ENCODE peak calls at places on chromosome 2, in five cellular contexts. One of them, this sample, is unnamed.

GRCh38 chr2:69149631-69150215 is 136.7 kb downstream of the ANTXR1 start:
- DNase-seq in CD8-positive, alpha-beta memory T cell: no peak
- DNase-seq in amniotic stem cell: no peak
- DNase-seq in GM18507: no peak
- DNase-seq in Calu3: no peak
- DNase-seq in this sample: no peak

GRCh38 chr2:212626371-212626918 is 87.8 kb upstream of the ERBB4 start:
- DNase-seq in CD8-positive, alpha-beta memory T cell: no peak
- DNase-seq in amniotic stem cell: no peak
- DNase-seq in GM18507: no peak
- DNase-seq in Calu3: no peak
- DNase-seq in this sample: no peak

GRCh38 chr2:106144621-106145331 is 49.3 kb downstream of the UXS1 start:
- DNase-seq in CD8-positive, alpha-beta memory T cell: peak
- DNase-seq in amniotic stem cell: no peak
- DNase-seq in GM18507: no peak
- DNase-seq in Calu3: no peak
- DNase-seq in this sample: no peak

GRCh38 chr2:22290293-22290692 is 1094.7 kb upstream of the KLHL29 start:
- DNase-seq in CD8-positive, alpha-beta memory T cell: no peak
- DNase-seq in amniotic stem cell: no peak
- DNase-seq in GM18507: no peak
- DNase-seq in Calu3: no peak
- DNase-seq in this sample: no peak

GRCh38 chr2:189217041-189217440 is 37.5 kb upstream of the COL5A2 start:
- DNase-seq in CD8-positive, alpha-beta memory T cell: no peak
- DNase-seq in amniotic stem cell: no peak
- DNase-seq in GM18507: no peak
- DNase-seq in Calu3: no peak
- DNase-seq in this sample: no peak

GRCh38 chr2:230069418-230069817 is 694 bp upstream of the SLC16A14 start:
- DNase-seq in CD8-positive, alpha-beta memory T cell: no peak
- DNase-seq in amniotic stem cell: no peak
- DNase-seq in GM18507: no peak
- DNase-seq in Calu3: no peak
- DNase-seq in this sample: no peak

GRCh38 chr2:231894566-231895380 is 31.4 kb downstream of the NPPC start:
- DNase-seq in CD8-positive, alpha-beta memory T cell: no peak
- DNase-seq in amniotic stem cell: no peak
- DNase-seq in GM18507: no peak
- DNase-seq in Calu3: no peak
- DNase-seq in this sample: no peak

GRCh38 chr2:14773696-14774095 is 141.2 kb downstream of the LRATD1 start:
- DNase-seq in CD8-positive, alpha-beta memory T cell: no peak
- DNase-seq in amniotic stem cell: no peak
- DNase-seq in GM18507: no peak
- DNase-seq in Calu3: no peak
- DNase-seq in this sample: no peak

GRCh38 chr2:242004223-242004901 is 134.8 kb downstream of the RTP5 start:
- DNase-seq in CD8-positive, alpha-beta memory T cell: no peak
- DNase-seq in amniotic stem cell: no peak
- DNase-seq in GM18507: no peak
- DNase-seq in Calu3: no peak
- DNase-seq in this sample: no peak

GRCh38 chr2:54626131-54626530 is 97.3 kb upstream of the EML6 start:
- DNase-seq in CD8-positive, alpha-beta memory T cell: no peak
- DNase-seq in amniotic stem cell: no peak
- DNase-seq in GM18507: no peak
- DNase-seq in Calu3: no peak
- DNase-seq in this sample: no peak

This sample was measured in GM12892.